ENCODE peak calls at places on chromosomes 3 and 15, in four cellular contexts. C is GM12878, A is HCT116, H is WTC11. T is an unnamed sample.
A peak's percentile ranks its signal among the peaks of the same experiment; 100 is the strongest.

GRCh38 chr3:130480736-130481135 is 36.2 kb upstream of the COL6A6 start:
- DNase-seq in H (peak; percentile 53), C (no peak), A (peak; percentile 26), T (peak; percentile 11)

GRCh38 chr3:107718547-107718946 is 195.8 kb downstream of the BBX start:
- DNase-seq in H (no peak), A (no peak), C (no peak), T (no peak)

GRCh38 chr3:78728406-78729145 is 1039.2 kb downstream of the ROBO1 start:
- DNase-seq in H (no peak), A (no peak), C (no peak), T (no peak)

GRCh38 chr3:178340523-178340922 is 195.7 kb upstream of the KCNMB2 start:
- DNase-seq in H (no peak), A (no peak), C (no peak), T (no peak)

GRCh38 chr3:48367201-48367600 is 4.8 kb upstream of the FBXW12 start:
- DNase-seq in A (no peak), C (no peak), H (no peak), T (no peak)

GRCh38 chr3:122305818-122306621 is 19.0 kb upstream of the CSTA start:
- DNase-seq in C (no peak), A (peak; percentile 23), H (peak; percentile 30), T (peak; percentile 4)

GRCh38 chr3:148332509-148332908 is 365.2 kb upstream of the AGTR1 start:
- DNase-seq in H (no peak), C (no peak), A (no peak), T (no peak)

GRCh38 chr3:49805367-49805782 is 2.3 kb downstream of the INKA1 start:
- DNase-seq in A (no peak), H (no peak), C (no peak), T (no peak)

GRCh38 chr15:25784141-25784540 is 79.0 kb downstream of the ATP10A start:
- DNase-seq in H (no peak), C (no peak), A (no peak), T (no peak)

GRCh38 chr15:81223346-81223971 is 26.8 kb downstream of the IL16 start:
- DNase-seq in A (no peak), H (no peak), C (no peak), T (no peak)

GRCh38 chr3:129314757-129315385 is 36.2 kb downstream of the HMCES start:
- DNase-seq in C (no peak), A (peak; percentile 51), H (peak; percentile 90), T (peak; percentile 81)

GRCh38 chr3:36155515-36155914 is 224.8 kb upstream of the STAC start:
- DNase-seq in A (no peak), C (no peak), H (no peak), T (no peak)

GRCh38 chr3:41424543-41425300 is 225.4 kb downstream of the CTNNB1 start:
- DNase-seq in A (no peak), H (no peak), C (no peak), T (no peak)

GRCh38 chr15:100788080-100788730 is 91.4 kb upstream of the ALDH1A3 start:
- DNase-seq in A (no peak), H (no peak), C (no peak), T (no peak)

GRCh38 chr3:57794501-57794900 is 38.4 kb downstream of the SLMAP start:
- DNase-seq in C (no peak), H (no peak), A (no peak), T (no peak)

GRCh38 chr3:70728311-70728710 is 415.9 kb upstream of the MDFIC2 start:
- DNase-seq in A (no peak), H (no peak), C (no peak), T (no peak)

GRCh38 chr3:15331606-15332404 is 581 bp downstream of the SH3BP5 start:
- DNase-seq in A (no peak), H (peak; percentile 23), C (no peak), T (no peak)

GRCh38 chr3:93969443-93969842 is 4.3 kb downstream of the PROS1 start:
- DNase-seq in C (no peak), H (no peak), A (peak; percentile 12), T (no peak)

GRCh38 chr3:50347187-50347813 is 1.8 kb upstream of the ZMYND10 start:
- DNase-seq in H (peak; percentile 68), C (no peak), A (no peak), T (peak; percentile 62)

GRCh38 chr15:66404532-66404931 is 17.8 kb downstream of the MAP2K1 start:
- DNase-seq in C (no peak), H (peak; percentile 67), A (no peak), T (no peak)

GRCh38 chr15:97684249-97684648 is 276.3 kb upstream of the ARRDC4 start:
- DNase-seq in H (no peak), C (no peak), A (no peak), T (no peak)

GRCh38 chr3:171028779-171029232 is 2.3 kb upstream of the SLC2A2 start:
- DNase-seq in A (no peak), C (no peak), H (no peak), T (no peak)

GRCh38 chr15:66834863-66835557 is 133.0 kb downstream of the SMAD6 start:
- DNase-seq in C (no peak), H (peak; percentile 70), A (no peak), T (no peak)

GRCh38 chr3:46301122-46301835 is 52.6 kb upstream of the CCR2 start:
- DNase-seq in A (no peak), H (no peak), C (no peak), T (no peak)

GRCh38 chr15:82768414-82769081 is 37.3 kb downstream of the FSD2 start:
- DNase-seq in H (no peak), C (no peak), A (no peak), T (no peak)

GRCh38 chr15:28178727-28179126 is 79.6 kb upstream of the OCA2 start:
- DNase-seq in A (no peak), H (no peak), C (no peak), T (no peak)

GRCh38 chr3:149554826-149555225 is 80.3 kb downstream of the TM4SF4 start:
- DNase-seq in A (peak; percentile 49), C (no peak), H (no peak), T (no peak)

GRCh38 chr3:139585820-139586219 is 46.3 kb upstream of the RBP1 start:
- DNase-seq in H (no peak), C (no peak), A (no peak), T (no peak)

GRCh38 chr3:158765518-158766205 is 33.4 kb upstream of the RARRES1 start:
- DNase-seq in A (no peak), H (no peak), C (no peak), T (no peak)

GRCh38 chr3:30544811-30545210 is 61.6 kb upstream of the TGFBR2 start:
- DNase-seq in H (no peak), C (no peak), A (no peak), T (no peak)

GRCh38 chr3:5846271-5846670 is 658.8 kb downstream of the EDEM1 start:
- DNase-seq in C (no peak), H (no peak), A (no peak), T (no peak)

GRCh38 chr3:138675393-138675792 is 66.8 kb downstream of the FAIM start:
- DNase-seq in A (no peak), C (no peak), H (no peak), T (no peak)

GRCh38 chr15:58074452-58074851 is 8.9 kb upstream of the ALDH1A2 start:
- DNase-seq in A (no peak), H (no peak), C (no peak), T (no peak)

GRCh38 chr15:90957105-90957790 is 2.6 kb downstream of the RCCD1 start:
- DNase-seq in C (no peak), H (peak; percentile 61), A (no peak), T (no peak)

GRCh38 chr3:3782469-3782868 is 16.8 kb upstream of the LRRN1 start:
- DNase-seq in A (no peak), C (no peak), H (no peak), T (no peak)

GRCh38 chr3:42529463-42529862 is 27.0 kb downstream of the VIPR1 start:
- DNase-seq in C (no peak), A (no peak), H (no peak), T (no peak)

GRCh38 chr3:73762855-73763254 is 138.1 kb upstream of the PDZRN3 start:
- DNase-seq in A (no peak), C (no peak), H (peak; percentile 37), T (no peak)

GRCh38 chr3:169255506-169255905 is 408.0 kb downstream of the MECOM start:
- DNase-seq in C (no peak), A (no peak), H (no peak), T (no peak)

GRCh38 chr3:14791343-14791945 is 27.3 kb upstream of the FGD5 start:
- DNase-seq in H (peak; percentile 86), C (no peak), A (peak; percentile 37), T (peak; percentile 76)

GRCh38 chr15:83846847-83847246 is 192.9 kb downstream of the ADAMTSL3 start:
- DNase-seq in C (no peak), A (no peak), H (no peak), T (no peak)
- TF ChIP-seq ATF3 in C (no peak), A (no peak), H (no peak), T (no peak)

DNA sequence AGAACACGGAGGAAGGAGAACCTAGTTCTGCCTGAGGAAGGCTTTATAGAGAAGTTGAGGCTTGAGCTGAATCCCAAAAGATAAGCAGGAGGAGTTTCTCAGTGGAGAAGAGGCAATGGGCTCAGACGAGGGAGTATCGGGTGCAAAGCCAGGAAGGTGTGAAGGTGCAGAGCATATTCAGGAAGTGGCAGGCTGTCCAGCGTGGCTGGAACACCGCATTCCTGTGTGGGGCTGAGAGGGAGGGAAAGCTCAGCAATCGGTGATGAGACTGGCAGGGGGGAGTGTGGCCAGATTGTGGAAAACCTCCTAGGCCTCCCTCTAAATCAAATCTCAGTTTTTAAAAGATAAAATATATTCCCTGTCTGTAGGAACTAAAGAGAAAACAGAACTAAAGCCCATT is 63.0 kb downstream of the ARHGAP31 start:
- DNase-seq in H (no peak), C (no peak), A (no peak), T (no peak)
- TF ChIP-seq ATF3 in H (no peak), C (no peak), A (no peak), T (no peak)

GRCh38 chr15:93866996-93867395 is 364.4 kb upstream of the MCTP2 start:
- DNase-seq in C (no peak), A (no peak), H (no peak), T (no peak)

GRCh38 chr15:93865610-93866009 is 365.8 kb upstream of the MCTP2 start:
- DNase-seq in A (no peak), C (no peak), H (no peak), T (no peak)

GRCh38 chr15:93866441-93866840 is 364.9 kb upstream of the MCTP2 start:
- DNase-seq in H (no peak), A (no peak), C (no peak), T (no peak)

DNA sequence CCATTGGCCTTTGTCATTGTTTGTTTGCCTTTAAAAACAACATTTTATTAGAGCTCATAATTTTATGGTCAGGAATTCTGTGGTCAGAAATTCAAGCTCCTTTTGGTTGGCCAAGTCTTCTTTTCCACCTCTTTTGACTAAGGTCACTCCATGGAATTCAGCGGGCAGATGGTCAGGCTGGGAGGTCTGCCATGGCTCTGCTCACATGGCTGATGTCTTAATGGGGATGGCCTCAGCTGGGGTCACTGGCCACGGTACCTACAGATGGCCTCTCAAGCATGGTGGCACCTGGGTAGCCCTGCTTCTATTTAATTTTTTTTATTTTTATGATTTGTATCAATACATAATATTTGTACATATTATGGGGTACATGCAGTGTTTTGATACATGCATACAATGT is 360.8 kb upstream of the MCTP2 start:
- DNase-seq in C (no peak), A (no peak), H (no peak), T (no peak)
- TF ChIP-seq ATF3 in C (no peak), A (no peak), H (no peak), T (no peak)

GRCh38 chr3:142129516-142130171 is 19.7 kb downstream of the TFDP2 start:
- DNase-seq in H (no peak), A (no peak), C (no peak), T (no peak)
- TF ChIP-seq ATF3 in H (no peak), A (no peak), C (no peak), T (no peak)

GRCh38 chr15:78370013-78370412 is 29.9 kb downstream of the CRABP1 start:
- DNase-seq in C (no peak), H (no peak), A (no peak), T (no peak)
- TF ChIP-seq ATF3 in C (no peak), H (no peak), A (no peak), T (no peak)

T was measured in K562.